ENCODE peak calls at places on chromosome 4, in nine cellular contexts. M is brain microvascular endothelial cell; I is CD8-positive, alpha-beta T cell; Q is upper lobe of right lung; W is HAP-1; F is WERI-Rb-1; Y is tibial artery; H is neuronal stem cell; X is mucosa of descending colon. O is an unnamed sample.

GRCh38 chr4:81510643-81511189 is 39.0 kb upstream of the RASGEF1B start:
- DNase-seq in W (no peak), Y (no peak), Q (no peak), H (no peak), X (no peak), I (no peak), M (no peak), F (no peak), O (no peak)

GRCh38 chr4:40038972-40039371 is 17.7 kb upstream of the N4BP2 start:
- DNase-seq in Y (no peak), F (no peak), M (no peak), I (no peak), H (no peak), Q (no peak), W (no peak), X (no peak), O (no peak)

GRCh38 chr4:52869656-52870055 is 7.5 kb downstream of the RASL11B start:
- DNase-seq in Y (no peak), M (no peak), I (no peak), W (no peak), Q (no peak), H (no peak), F (no peak), X (no peak), O (peak)

GRCh38 chr4:7103031-7103598 is 35.3 kb upstream of the GRPEL1 start:
- DNase-seq in M (peak), F (peak), W (peak), Q (peak), H (peak), I (peak), Y (peak), X (peak), O (peak)

GRCh38 chr4:38174811-38175210 is 214.6 kb downstream of the PTTG2 start:
- DNase-seq in M (no peak), Q (no peak), F (no peak), Y (no peak), X (no peak), I (no peak), H (no peak), W (no peak), O (no peak)

GRCh38 chr4:25621027-25621930 is 34.4 kb upstream of the SLC34A2 start:
- DNase-seq in X (no peak), Q (no peak), Y (no peak), M (no peak), H (peak), I (no peak), F (no peak), W (no peak), O (peak)

GRCh38 chr4:153471691-153472080 is 5.5 kb downstream of the TMEM131L start:
- DNase-seq in I (peak), M (no peak), H (no peak), Q (no peak), F (no peak), X (no peak), Y (no peak), W (no peak), O (no peak)

GRCh38 chr4:123547167-123547817 is 150.7 kb downstream of the SPRY1 start:
- DNase-seq in Y (no peak), I (no peak), X (peak), F (no peak), Q (peak), M (no peak), W (no peak), H (no peak), O (no peak)

GRCh38 chr4:40190880-40191815 is 5.7 kb upstream of the RHOH start:
- DNase-seq in F (no peak), X (no peak), Q (no peak), W (no peak), M (no peak), Y (no peak), I (no peak), H (no peak), O (no peak)

GRCh38 chr4:47032405-47033106 is 1.2 kb downstream of the GABRB1 start:
- DNase-seq in X (peak), Q (peak), I (peak), M (peak), F (peak), Y (peak), H (peak), W (peak), O (peak)

GRCh38 chr4:159455675-159456235 is 352.9 kb downstream of the RAPGEF2 start:
- DNase-seq in M (peak), I (no peak), F (peak), Q (no peak), Y (no peak), H (peak), W (peak), X (no peak), O (peak)

GRCh38 chr4:94530073-94530472 is 78.3 kb downstream of the PDLIM5 start:
- DNase-seq in F (no peak), H (no peak), I (no peak), W (no peak), Q (no peak), Y (no peak), X (no peak), M (no peak), O (no peak)

GRCh38 chr4:91837608-91838029 is 466.1 kb upstream of the GRID2 start:
- DNase-seq in I (no peak), X (no peak), M (no peak), H (no peak), Y (no peak), Q (no peak), F (no peak), W (no peak), O (no peak)

GRCh38 chr4:156497486-156497885 is 474.1 kb downstream of the PDGFC start:
- DNase-seq in I (no peak), Q (no peak), F (peak), X (no peak), M (no peak), W (no peak), Y (no peak), H (no peak), O (no peak)

GRCh38 chr4:80266267-80266901 is at the start of gene FGF5:
- DNase-seq in Y (peak), Q (peak), X (no peak), H (peak), I (no peak), M (peak), W (peak), F (peak), O (peak)

GRCh38 chr4:37243722-37244582 is 591 bp upstream of the NWD2 start:
- DNase-seq in M (no peak), I (no peak), Q (no peak), W (no peak), H (peak), Y (no peak), X (peak), F (no peak), O (no peak)

GRCh38 chr4:41661447-41662076 is 87.0 kb downstream of the PHOX2B start:
- DNase-seq in M (peak), F (peak), Y (peak), H (peak), X (no peak), I (peak), W (peak), Q (peak), O (peak)

GRCh38 chr4:127622923-127623754 is 9.6 kb upstream of the INTU start:
- DNase-seq in Y (no peak), I (no peak), Q (peak), M (peak), X (peak), F (no peak), W (peak), H (peak), O (peak)

GRCh38 chr4:129561886-129562285 is 465.9 kb downstream of the C4orf33 start:
- DNase-seq in X (no peak), Q (no peak), F (no peak), H (no peak), M (peak), W (no peak), I (no peak), Y (no peak), O (no peak)

GRCh38 chr4:164904941-164905340 is 28.0 kb downstream of the APELA start:
- DNase-seq in I (no peak), M (no peak), X (no peak), Y (no peak), H (no peak), Q (no peak), W (no peak), F (no peak), O (no peak)

GRCh38 chr4:113420938-113421337 is 340.6 kb downstream of the CAMK2D start:
- DNase-seq in Y (no peak), X (no peak), F (no peak), M (no peak), H (no peak), I (no peak), Q (no peak), W (no peak), O (no peak)

GRCh38 chr4:152972821-152973613 is 36.9 kb downstream of the FHDC1 start:
- DNase-seq in H (no peak), X (no peak), Q (no peak), Y (peak), M (peak), W (no peak), F (no peak), I (no peak), O (no peak)

GRCh38 chr4:80266902-80267380 is 477 bp downstream of the FGF5 start:
- DNase-seq in F (peak), Y (no peak), I (no peak), Q (no peak), M (peak), X (no peak), H (no peak), W (no peak), O (no peak)

GRCh38 chr4:16524911-16525574 is 298.8 kb upstream of the TAPT1 start:
- DNase-seq in H (no peak), M (no peak), X (no peak), W (no peak), Q (no peak), F (no peak), Y (no peak), I (no peak), O (peak)

GRCh38 chr4:47167391-47167790 is 136.0 kb downstream of the GABRB1 start:
- DNase-seq in X (no peak), I (no peak), H (no peak), Q (no peak), W (no peak), F (no peak), M (no peak), Y (no peak), O (no peak)

GRCh38 chr4:75702919-75703411 is 21.4 kb upstream of the USO1 start:
- DNase-seq in Q (no peak), H (no peak), F (no peak), M (no peak), I (no peak), Y (no peak), X (no peak), W (no peak), O (no peak)

GRCh38 chr4:82833696-82834313 is 35.2 kb upstream of the SCD5 start:
- DNase-seq in Y (no peak), Q (no peak), H (no peak), F (no peak), W (no peak), M (peak), X (no peak), I (no peak), O (no peak)

GRCh38 chr4:24070117-24070516 is 180.3 kb upstream of the PPARGC1A start:
- DNase-seq in M (peak), H (no peak), Y (no peak), Q (no peak), W (no peak), F (no peak), X (no peak), I (no peak), O (no peak)

GRCh38 chr4:141705747-141706377 is 69.5 kb downstream of the IL15 start:
- DNase-seq in X (no peak), I (no peak), W (no peak), Y (no peak), H (no peak), F (no peak), M (no peak), Q (no peak), O (no peak)

GRCh38 chr4:30950737-30951136 is 230.6 kb downstream of the PCDH7 start:
- DNase-seq in H (no peak), W (peak), Q (no peak), X (no peak), I (no peak), M (no peak), F (no peak), Y (no peak), O (no peak)

GRCh38 chr4:109216085-109216696 is 86.3 kb downstream of the COL25A1 start:
- DNase-seq in W (no peak), F (no peak), X (no peak), M (no peak), Q (no peak), I (no peak), H (no peak), Y (no peak), O (no peak)

GRCh38 chr4:24794111-24794860 is 1.1 kb upstream of the SOD3 start:
- DNase-seq in Y (peak), I (no peak), H (no peak), Q (no peak), W (no peak), M (peak), X (peak), F (no peak), O (no peak)

GRCh38 chr4:8274772-8275241 is 5.3 kb downstream of the HTRA3 start:
- DNase-seq in W (no peak), H (peak), F (peak), Y (peak), X (peak), I (no peak), Q (peak), M (peak), O (peak)

GRCh38 chr4:70356185-70356584 is 4.4 kb upstream of the SMR3A start:
- DNase-seq in X (no peak), M (no peak), F (peak), Q (no peak), H (no peak), I (no peak), W (no peak), Y (no peak), O (no peak)

GRCh38 chr4:40908297-40908696 is 158.5 kb downstream of the NSUN7 start:
- DNase-seq in F (peak), M (no peak), W (no peak), X (peak), Y (no peak), I (no peak), H (no peak), Q (peak), O (no peak)

GRCh38 chr4:137740192-137740591 is 207.9 kb upstream of the PCDH18 start:
- DNase-seq in X (no peak), H (no peak), M (no peak), Q (no peak), W (no peak), F (no peak), I (no peak), Y (no peak), O (no peak)

GRCh38 chr4:13980317-13980716 is 352.8 kb upstream of the BOD1L1 start:
- DNase-seq in H (no peak), Q (no peak), F (no peak), I (no peak), M (peak), X (no peak), Y (no peak), W (no peak), O (no peak)

DNA sequence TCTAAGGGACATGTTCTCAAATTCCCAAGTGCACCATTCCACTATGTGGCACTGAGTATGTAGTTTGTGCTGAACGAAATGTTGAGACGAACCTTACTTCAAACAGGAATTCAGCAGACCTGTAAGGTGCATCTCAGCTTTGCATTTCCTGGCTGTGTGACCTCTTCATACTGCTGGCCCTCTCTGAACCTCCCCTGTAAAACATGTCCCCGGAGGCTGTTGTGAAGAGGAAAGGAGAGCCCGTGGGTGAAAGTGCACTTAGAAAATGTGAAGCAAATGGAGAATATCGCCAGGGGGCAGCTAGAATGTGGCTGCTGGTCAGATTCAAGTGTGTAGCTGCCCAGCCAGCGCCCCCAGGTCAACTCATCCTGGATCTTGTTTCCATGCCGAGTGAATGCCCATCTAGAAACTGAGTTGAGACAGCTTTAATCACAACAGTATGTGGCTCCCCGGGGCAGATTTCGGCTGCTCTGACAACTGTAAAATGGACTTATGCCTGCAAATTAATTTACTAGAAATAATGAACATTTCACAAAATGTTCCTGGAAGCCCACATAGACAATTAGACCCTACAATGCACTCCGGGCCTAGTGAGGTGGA is 263.3 kb downstream of the EVC2 start:
- DNase-seq in Q (no peak), Y (peak), H (no peak), W (no peak), M (no peak), I (no peak), F (no peak), X (no peak), O (no peak)
- H3K4me3 ChIP-seq in Q (no peak), Y (no peak), H (no peak), W (no peak), M (no peak), I (no peak), F (no peak), X (no peak), O (no peak)

DNA sequence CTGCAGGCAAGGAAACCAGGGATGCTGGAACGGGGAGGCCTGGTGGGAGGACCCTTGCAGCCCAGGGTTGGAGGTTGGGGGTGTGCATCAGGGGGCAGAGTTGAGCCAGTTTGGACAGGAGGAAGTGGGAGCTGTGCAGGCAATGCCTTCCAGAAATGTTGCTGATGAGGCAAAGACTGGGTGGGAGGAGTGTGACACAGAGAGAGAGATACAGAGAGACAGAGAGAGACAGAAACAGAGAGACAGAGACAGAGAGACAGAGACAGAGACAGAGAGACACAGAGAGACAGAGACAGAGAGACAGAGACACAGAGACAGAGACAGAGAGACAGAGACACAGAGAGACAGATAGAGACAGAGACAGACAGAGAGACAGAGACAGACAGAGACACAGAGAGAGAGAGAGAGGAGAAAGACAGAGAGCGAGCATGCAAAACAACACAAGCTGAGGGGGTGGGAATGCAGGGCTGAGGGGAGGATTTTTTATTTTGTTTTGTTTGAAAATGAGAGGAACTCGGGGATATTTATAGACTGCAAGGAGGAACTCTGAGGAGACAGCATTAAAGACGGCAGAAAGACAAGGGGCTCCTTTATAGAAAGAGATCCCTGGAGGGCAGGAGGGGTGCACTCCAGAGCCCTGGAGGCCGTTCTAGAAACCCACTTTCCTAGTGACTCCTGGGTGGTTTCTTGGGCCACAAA is 1.9 kb upstream of the HAUS3 start:
- DNase-seq in H (no peak), X (peak), I (no peak), M (no peak), W (no peak), Y (peak), F (peak), Q (peak), O (peak)
- H3K4me3 ChIP-seq in H (no peak), X (no peak), I (no peak), M (no peak), W (no peak), Y (no peak), F (no peak), Q (no peak), O (no peak)

GRCh38 chr4:117545042-117545441 is 459.7 kb upstream of the TRAM1L1 start:
- DNase-seq in F (no peak), W (no peak), X (no peak), Q (no peak), M (no peak), H (no peak), I (no peak), Y (no peak), O (no peak)
- H3K4me3 ChIP-seq in F (no peak), W (no peak), X (no peak), Q (no peak), M (no peak), H (no peak), I (no peak), Y (no peak), O (no peak)

GRCh38 chr4:168385142-168385490 is 66.6 kb upstream of the DDX60 start:
- DNase-seq in I (no peak), M (no peak), Q (no peak), Y (no peak), W (no peak), H (no peak), F (no peak), X (no peak), O (no peak)
- H3K4me3 ChIP-seq in I (no peak), M (no peak), Q (no peak), Y (no peak), W (no peak), H (no peak), F (no peak), X (no peak), O (no peak)

GRCh38 chr4:139815646-139816601 is 150.3 kb downstream of the MGST2 start:
- DNase-seq in W (no peak), I (no peak), Y (no peak), M (peak), Q (no peak), H (peak), F (no peak), X (no peak), O (no peak)
- H3K4me3 ChIP-seq in W (no peak), I (no peak), Y (peak), M (peak), Q (peak), H (no peak), F (no peak), X (no peak), O (no peak)

DNA sequence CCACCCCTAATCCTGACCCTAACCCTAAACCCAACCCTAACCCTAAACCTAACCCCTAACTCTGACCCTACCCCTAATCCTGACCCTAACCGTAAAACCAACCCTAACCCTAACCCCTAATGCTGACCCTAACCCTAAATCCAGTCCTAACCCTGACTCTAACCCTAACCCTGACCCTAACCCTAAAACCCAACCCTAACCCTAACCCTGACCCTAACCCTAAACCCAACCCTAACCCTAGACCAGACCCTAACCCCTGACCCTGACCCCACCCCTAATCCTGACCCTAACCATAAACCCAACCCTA is 708 bp upstream of the PCGF3 start:
- DNase-seq in W (no peak), H (no peak), Q (no peak), I (no peak), M (no peak), X (no peak), F (no peak), Y (no peak), O (no peak)
- H3K4me3 ChIP-seq in W (peak), H (no peak), Q (peak), I (peak), M (no peak), X (no peak), F (no peak), Y (peak), O (peak)

GRCh38 chr4:5054532-5054931 is 3.3 kb downstream of the STK32B start:
- DNase-seq in W (no peak), M (no peak), F (no peak), H (no peak), I (no peak), Y (no peak), X (no peak), Q (no peak), O (no peak)
- H3K4me3 ChIP-seq in W (no peak), M (no peak), F (no peak), H (no peak), I (no peak), Y (no peak), X (no peak), Q (no peak), O (no peak)

GRCh38 chr4:117085185-117085701 is at the start of gene TRAM1L1:
- DNase-seq in W (peak), X (peak), M (peak), I (no peak), F (peak), H (peak), Y (no peak), Q (peak), O (peak)
- H3K4me3 ChIP-seq in W (peak), X (no peak), M (peak), I (no peak), F (peak), H (peak), Y (peak), Q (peak), O (peak)